ENCODE peak calls at places on chromosome 15, in seven cellular contexts. One of them, this sample, is unnamed.

GRCh38 chr15:67307889-67308597 is 53.5 kb downstream of the IQCH start:
- DNase-seq in mucosa of descending colon: no peak
- DNase-seq in ovary: no peak
- DNase-seq in fibroblast of mammary gland: no peak
- DNase-seq in GM13976: no peak
- DNase-seq in heart right ventricle: no peak
- DNase-seq in GM12865: no peak
- DNase-seq in this sample: no peak

GRCh38 chr15:67196672-67197363 is 57.6 kb downstream of the AAGAB start:
- DNase-seq in mucosa of descending colon: no peak
- DNase-seq in ovary: no peak
- DNase-seq in fibroblast of mammary gland: peak
- DNase-seq in GM13976: no peak
- DNase-seq in heart right ventricle: no peak
- DNase-seq in GM12865: no peak
- DNase-seq in this sample: peak

GRCh38 chr15:68019814-68020525 is 34.1 kb upstream of the PIAS1 start:
- DNase-seq in mucosa of descending colon: no peak
- DNase-seq in ovary: no peak
- DNase-seq in fibroblast of mammary gland: no peak
- DNase-seq in GM13976: no peak
- DNase-seq in heart right ventricle: no peak
- DNase-seq in GM12865: no peak
- DNase-seq in this sample: no peak

GRCh38 chr15:61629269-61629668 is 400.2 kb upstream of the RORA start:
- DNase-seq in mucosa of descending colon: no peak
- DNase-seq in ovary: no peak
- DNase-seq in fibroblast of mammary gland: no peak
- DNase-seq in GM13976: no peak
- DNase-seq in heart right ventricle: no peak
- DNase-seq in GM12865: no peak
- DNase-seq in this sample: no peak

GRCh38 chr15:41966414-41966812 is 5.9 kb downstream of the EHD4 start:
- DNase-seq in mucosa of descending colon: no peak
- DNase-seq in ovary: no peak
- DNase-seq in fibroblast of mammary gland: no peak
- DNase-seq in GM13976: no peak
- DNase-seq in heart right ventricle: no peak
- DNase-seq in GM12865: no peak
- DNase-seq in this sample: no peak

GRCh38 chr15:75034615-75035014 is 11.2 kb downstream of the PPCDC start:
- DNase-seq in mucosa of descending colon: no peak
- DNase-seq in ovary: no peak
- DNase-seq in fibroblast of mammary gland: no peak
- DNase-seq in GM13976: no peak
- DNase-seq in heart right ventricle: no peak
- DNase-seq in GM12865: no peak
- DNase-seq in this sample: no peak

GRCh38 chr15:93649691-93650235 is 560.8 kb upstream of the RGMA start:
- DNase-seq in mucosa of descending colon: no peak
- DNase-seq in ovary: no peak
- DNase-seq in fibroblast of mammary gland: no peak
- DNase-seq in GM13976: no peak
- DNase-seq in heart right ventricle: peak
- DNase-seq in GM12865: no peak
- DNase-seq in this sample: no peak

GRCh38 chr15:85339976-85340665 is 40.3 kb upstream of the AKAP13 start:
- DNase-seq in mucosa of descending colon: no peak
- DNase-seq in ovary: no peak
- DNase-seq in fibroblast of mammary gland: peak
- DNase-seq in GM13976: no peak
- DNase-seq in heart right ventricle: no peak
- DNase-seq in GM12865: no peak
- DNase-seq in this sample: no peak

GRCh38 chr15:84955089-84955848 is 26.4 kb upstream of the PDE8A start:
- DNase-seq in mucosa of descending colon: peak
- DNase-seq in ovary: peak
- DNase-seq in fibroblast of mammary gland: peak
- DNase-seq in GM13976: peak
- DNase-seq in heart right ventricle: peak
- DNase-seq in GM12865: peak
- DNase-seq in this sample: peak

GRCh38 chr15:65875458-65875857 is 6.2 kb downstream of the RAB11A start:
- DNase-seq in mucosa of descending colon: no peak
- DNase-seq in ovary: no peak
- DNase-seq in fibroblast of mammary gland: no peak
- DNase-seq in GM13976: no peak
- DNase-seq in heart right ventricle: no peak
- DNase-seq in GM12865: no peak
- DNase-seq in this sample: no peak

GRCh38 chr15:70376929-70377691 is 279.4 kb upstream of the TLE3 start:
- DNase-seq in mucosa of descending colon: no peak
- DNase-seq in ovary: peak
- DNase-seq in fibroblast of mammary gland: peak
- DNase-seq in GM13976: no peak
- DNase-seq in heart right ventricle: peak
- DNase-seq in GM12865: no peak
- DNase-seq in this sample: no peak

GRCh38 chr15:81863157-81863556 is 182.7 kb downstream of the MEX3B start:
- DNase-seq in mucosa of descending colon: no peak
- DNase-seq in ovary: no peak
- DNase-seq in fibroblast of mammary gland: peak
- DNase-seq in GM13976: no peak
- DNase-seq in heart right ventricle: no peak
- DNase-seq in GM12865: no peak
- DNase-seq in this sample: no peak

GRCh38 chr15:36029606-36030005 is 483.6 kb upstream of the DPH6 start:
- DNase-seq in mucosa of descending colon: no peak
- DNase-seq in ovary: no peak
- DNase-seq in fibroblast of mammary gland: peak
- DNase-seq in GM13976: no peak
- DNase-seq in heart right ventricle: no peak
- DNase-seq in GM12865: no peak
- DNase-seq in this sample: no peak

GRCh38 chr15:48333553-48333952 is 2.3 kb downstream of the DUT start:
- DNase-seq in mucosa of descending colon: no peak
- DNase-seq in ovary: no peak
- DNase-seq in fibroblast of mammary gland: no peak
- DNase-seq in GM13976: no peak
- DNase-seq in heart right ventricle: no peak
- DNase-seq in GM12865: peak
- DNase-seq in this sample: no peak

GRCh38 chr15:48332642-48333034 is 1.4 kb downstream of the DUT start:
- DNase-seq in mucosa of descending colon: no peak
- DNase-seq in ovary: no peak
- DNase-seq in fibroblast of mammary gland: no peak
- DNase-seq in GM13976: no peak
- DNase-seq in heart right ventricle: no peak
- DNase-seq in GM12865: peak
- DNase-seq in this sample: peak

GRCh38 chr15:48331796-48332641 is 790 bp downstream of the DUT start:
- DNase-seq in mucosa of descending colon: peak
- DNase-seq in ovary: no peak
- DNase-seq in fibroblast of mammary gland: peak
- DNase-seq in GM13976: peak
- DNase-seq in heart right ventricle: peak
- DNase-seq in GM12865: peak
- DNase-seq in this sample: peak

GRCh38 chr15:48330045-48330840 is 986 bp upstream of the DUT start:
- DNase-seq in mucosa of descending colon: no peak
- DNase-seq in ovary: no peak
- DNase-seq in fibroblast of mammary gland: no peak
- DNase-seq in GM13976: no peak
- DNase-seq in heart right ventricle: no peak
- DNase-seq in GM12865: no peak
- DNase-seq in this sample: no peak

DNA sequence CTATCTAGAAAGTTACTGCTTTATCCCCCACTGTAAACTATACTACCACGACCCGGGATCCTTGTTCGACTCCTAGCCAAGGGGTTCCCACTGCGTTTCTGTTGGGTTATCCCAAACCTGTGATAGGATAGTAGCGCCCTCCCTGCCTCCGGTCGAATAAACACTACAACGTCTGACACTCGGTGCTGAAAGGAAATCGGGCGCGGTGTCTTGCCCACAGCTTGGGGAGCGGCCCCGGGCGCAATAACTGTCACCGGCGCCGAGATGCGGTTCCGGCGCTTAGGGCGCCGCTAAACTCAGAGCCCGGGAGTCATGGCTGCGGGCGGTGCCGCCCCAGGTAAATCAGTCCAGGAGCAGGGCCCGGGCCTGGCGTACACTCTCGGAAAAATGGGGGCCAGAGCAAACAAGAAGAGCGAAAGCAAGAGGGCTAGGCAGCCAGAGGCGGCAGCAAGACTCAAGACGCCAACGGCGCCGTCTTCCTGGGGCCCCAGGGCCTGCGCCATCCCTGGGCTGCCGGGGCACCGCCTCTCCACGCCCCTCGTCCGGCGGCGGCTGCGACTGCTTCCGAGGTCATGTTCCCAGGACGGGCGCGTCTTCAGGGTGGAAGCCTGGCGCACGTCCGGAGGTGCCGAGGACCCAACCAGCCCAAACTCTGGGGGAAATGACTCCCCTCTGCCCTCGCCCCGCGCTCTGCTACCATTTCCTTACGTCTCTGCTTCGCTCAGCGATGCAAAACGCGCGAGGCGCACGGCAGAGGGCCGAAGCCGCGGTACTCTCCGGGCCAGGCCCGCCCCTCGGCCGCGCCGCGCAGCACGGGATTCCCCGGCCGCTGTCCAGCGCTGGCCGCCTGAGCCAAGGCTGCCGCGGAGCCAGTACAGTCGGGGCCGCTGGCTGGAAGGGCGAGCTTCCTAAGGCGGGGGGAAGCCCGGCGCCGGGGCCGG is at the start of gene DUT:
- DNase-seq in mucosa of descending colon: peak
- DNase-seq in ovary: peak
- DNase-seq in fibroblast of mammary gland: peak
- DNase-seq in GM13976: peak
- DNase-seq in heart right ventricle: peak
- DNase-seq in GM12865: peak
- DNase-seq in this sample: peak
- TF ChIP-seq CTCF in mucosa of descending colon: no peak
- TF ChIP-seq CTCF in ovary: no peak
- TF ChIP-seq CTCF in fibroblast of mammary gland: no peak
- TF ChIP-seq CTCF in GM13976: no peak
- TF ChIP-seq CTCF in heart right ventricle: no peak
- TF ChIP-seq CTCF in GM12865: no peak
- TF ChIP-seq CTCF in this sample: no peak

GRCh38 chr15:29170496-29170895 is 99.1 kb downstream of the NSMCE3 start:
- DNase-seq in mucosa of descending colon: no peak
- DNase-seq in ovary: no peak
- DNase-seq in fibroblast of mammary gland: no peak
- DNase-seq in GM13976: no peak
- DNase-seq in heart right ventricle: no peak
- DNase-seq in GM12865: no peak
- DNase-seq in this sample: no peak
- TF ChIP-seq CTCF in mucosa of descending colon: no peak
- TF ChIP-seq CTCF in ovary: no peak
- TF ChIP-seq CTCF in fibroblast of mammary gland: no peak
- TF ChIP-seq CTCF in GM13976: no peak
- TF ChIP-seq CTCF in heart right ventricle: no peak
- TF ChIP-seq CTCF in GM12865: no peak
- TF ChIP-seq CTCF in this sample: no peak

GRCh38 chr15:44295909-44296420 is 7.4 kb downstream of the GOLM2 start:
- DNase-seq in mucosa of descending colon: peak
- DNase-seq in ovary: no peak
- DNase-seq in fibroblast of mammary gland: no peak
- DNase-seq in GM13976: no peak
- DNase-seq in heart right ventricle: no peak
- DNase-seq in GM12865: no peak
- DNase-seq in this sample: no peak

GRCh38 chr15:44299997-44300396 is 11.5 kb downstream of the GOLM2 start:
- DNase-seq in mucosa of descending colon: no peak
- DNase-seq in ovary: no peak
- DNase-seq in fibroblast of mammary gland: no peak
- DNase-seq in GM13976: no peak
- DNase-seq in heart right ventricle: no peak
- DNase-seq in GM12865: no peak
- DNase-seq in this sample: no peak

GRCh38 chr15:44296625-44297524 is 8.4 kb downstream of the GOLM2 start:
- DNase-seq in mucosa of descending colon: peak
- DNase-seq in ovary: no peak
- DNase-seq in fibroblast of mammary gland: peak
- DNase-seq in GM13976: no peak
- DNase-seq in heart right ventricle: no peak
- DNase-seq in GM12865: peak
- DNase-seq in this sample: no peak

GRCh38 chr15:44300567-44300966 is 12.0 kb downstream of the GOLM2 start:
- DNase-seq in mucosa of descending colon: no peak
- DNase-seq in ovary: no peak
- DNase-seq in fibroblast of mammary gland: no peak
- DNase-seq in GM13976: no peak
- DNase-seq in heart right ventricle: no peak
- DNase-seq in GM12865: peak
- DNase-seq in this sample: peak

GRCh38 chr15:44298878-44299277 is 10.4 kb downstream of the GOLM2 start:
- DNase-seq in mucosa of descending colon: no peak
- DNase-seq in ovary: no peak
- DNase-seq in fibroblast of mammary gland: peak
- DNase-seq in GM13976: no peak
- DNase-seq in heart right ventricle: no peak
- DNase-seq in GM12865: no peak
- DNase-seq in this sample: no peak
- TF ChIP-seq CTCF in mucosa of descending colon: peak
- TF ChIP-seq CTCF in ovary: no peak
- TF ChIP-seq CTCF in fibroblast of mammary gland: peak
- TF ChIP-seq CTCF in GM13976: no peak
- TF ChIP-seq CTCF in heart right ventricle: no peak
- TF ChIP-seq CTCF in GM12865: peak
- TF ChIP-seq CTCF in this sample: no peak

GRCh38 chr15:59647085-59647484 is 10.2 kb downstream of the GTF2A2 start:
- DNase-seq in mucosa of descending colon: no peak
- DNase-seq in ovary: no peak
- DNase-seq in fibroblast of mammary gland: no peak
- DNase-seq in GM13976: no peak
- DNase-seq in heart right ventricle: no peak
- DNase-seq in GM12865: no peak
- DNase-seq in this sample: no peak

GRCh38 chr15:59644757-59645156 is 12.6 kb downstream of the GTF2A2 start:
- DNase-seq in mucosa of descending colon: no peak
- DNase-seq in ovary: no peak
- DNase-seq in fibroblast of mammary gland: peak
- DNase-seq in GM13976: no peak
- DNase-seq in heart right ventricle: no peak
- DNase-seq in GM12865: no peak
- DNase-seq in this sample: no peak

GRCh38 chr15:59646271-59646670 is 11.0 kb downstream of the GTF2A2 start:
- DNase-seq in mucosa of descending colon: no peak
- DNase-seq in ovary: no peak
- DNase-seq in fibroblast of mammary gland: no peak
- DNase-seq in GM13976: no peak
- DNase-seq in heart right ventricle: no peak
- DNase-seq in GM12865: no peak
- DNase-seq in this sample: no peak

DNA sequence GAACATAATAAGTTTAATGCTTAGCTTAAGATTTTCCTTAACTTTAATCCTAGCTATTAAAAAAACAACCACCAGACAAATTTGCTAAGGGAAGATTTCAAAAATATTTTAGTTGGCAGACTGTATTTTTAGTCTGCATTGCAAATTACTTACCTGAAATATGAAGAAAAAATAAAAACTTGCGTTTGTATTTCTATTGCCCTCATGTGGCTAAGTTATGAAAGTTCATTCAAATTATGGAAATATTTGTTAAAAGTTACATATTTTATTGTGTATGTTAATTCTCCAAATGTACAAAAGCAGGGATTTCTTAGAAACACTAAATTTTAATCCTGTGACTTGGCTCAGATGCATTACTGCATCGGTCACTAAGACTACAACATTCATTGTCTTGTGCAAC is 15.0 kb downstream of the GTF2A2 start:
- DNase-seq in mucosa of descending colon: no peak
- DNase-seq in ovary: no peak
- DNase-seq in fibroblast of mammary gland: no peak
- DNase-seq in GM13976: no peak
- DNase-seq in heart right ventricle: no peak
- DNase-seq in GM12865: no peak
- DNase-seq in this sample: no peak
- TF ChIP-seq CTCF in mucosa of descending colon: no peak
- TF ChIP-seq CTCF in ovary: no peak
- TF ChIP-seq CTCF in fibroblast of mammary gland: no peak
- TF ChIP-seq CTCF in GM13976: no peak
- TF ChIP-seq CTCF in heart right ventricle: no peak
- TF ChIP-seq CTCF in GM12865: no peak
- TF ChIP-seq CTCF in this sample: no peak